ENCODE peak calls at places on chromosomes 16 and 17, in six cellular contexts. K, Q, C, F, O and V are unnamed samples.

GRCh38 chr17:64732336-64733006 is 70.4 kb upstream of the SMURF2 start:
- DNase-seq in K (peak), Q (no peak), C (no peak), F (peak), O (no peak), V (no peak)

GRCh38 chr17:78086740-78087139 is 41.8 kb downstream of the TMC6 start:
- DNase-seq in K (no peak), Q (no peak), C (no peak), F (no peak), O (no peak), V (no peak)

GRCh38 chr17:19327039-19327776 is 35.3 kb downstream of the B9D1 start:
- DNase-seq in K (no peak), Q (no peak), C (no peak), F (no peak), O (no peak), V (no peak)

GRCh38 chr16:48359983-48360382 is 25.2 kb downstream of the SIAH1 start:
- DNase-seq in K (no peak), Q (no peak), C (no peak), F (no peak), O (no peak), V (no peak)

GRCh38 chr17:32445976-32446375 is 1.7 kb downstream of the PSMD11 start:
- DNase-seq in K (no peak), Q (no peak), C (no peak), F (no peak), O (no peak), V (no peak)

GRCh38 chr17:46962374-46962790 is 16.7 kb downstream of the RPRML start:
- DNase-seq in K (no peak), Q (no peak), C (no peak), F (no peak), O (no peak), V (no peak)

GRCh38 chr16:27449434-27450188 is 47.6 kb downstream of the IL21R start:
- DNase-seq in K (no peak), Q (no peak), C (no peak), F (no peak), O (no peak), V (no peak)

GRCh38 chr16:53695070-53695469 is 8.6 kb downstream of the RPGRIP1L start:
- DNase-seq in K (no peak), Q (no peak), C (no peak), F (no peak), O (no peak), V (no peak)

GRCh38 chr17:55171634-55172328 is 93.0 kb upstream of the HLF start:
- DNase-seq in K (no peak), Q (no peak), C (no peak), F (no peak), O (no peak), V (no peak)

GRCh38 chr16:67260426-67261063 is 11.8 kb downstream of the SLC9A5 start:
- DNase-seq in K (peak), Q (peak), C (no peak), F (no peak), O (no peak), V (no peak)

GRCh38 chr17:8192070-8192815 is 2.3 kb upstream of the BORCS6 start:
- DNase-seq in K (peak), Q (peak), C (peak), F (peak), O (peak), V (peak)

GRCh38 chr16:9437115-9437514 is 345.7 kb downstream of the HAPSTR1 start:
- DNase-seq in K (peak), Q (peak), C (no peak), F (no peak), O (no peak), V (no peak)

GRCh38 chr17:13940858-13941665 is 128.2 kb upstream of the COX10 start:
- DNase-seq in K (no peak), Q (no peak), C (no peak), F (no peak), O (no peak), V (no peak)

GRCh38 chr16:9297437-9298113 is 206.1 kb downstream of the HAPSTR1 start:
- DNase-seq in K (peak), Q (peak), C (peak), F (peak), O (no peak), V (peak)

GRCh38 chr17:53932386-53932785 is 109.7 kb downstream of the KIF2B start:
- DNase-seq in K (no peak), Q (no peak), C (no peak), F (no peak), O (no peak), V (no peak)

GRCh38 chr17:80872999-80873951 is 118.4 kb upstream of the CHMP6 start:
- DNase-seq in K (no peak), Q (peak), C (peak), F (peak), O (no peak), V (no peak)

GRCh38 chr17:47066095-47066494 is 87.0 kb upstream of the RPRML start:
- DNase-seq in K (no peak), Q (peak), C (no peak), F (no peak), O (no peak), V (no peak)

GRCh38 chr17:39485555-39485954 is 24.3 kb downstream of the CDK12 start:
- DNase-seq in K (no peak), Q (no peak), C (no peak), F (no peak), O (no peak), V (no peak)

GRCh38 chr16:66271074-66272060 is 95.1 kb upstream of the CDH5 start:
- DNase-seq in K (no peak), Q (no peak), C (no peak), F (no peak), O (no peak), V (no peak)

GRCh38 chr17:33218657-33219298 is 74.3 kb downstream of the ASIC2 start:
- DNase-seq in K (no peak), Q (no peak), C (no peak), F (no peak), O (no peak), V (no peak)

DNA sequence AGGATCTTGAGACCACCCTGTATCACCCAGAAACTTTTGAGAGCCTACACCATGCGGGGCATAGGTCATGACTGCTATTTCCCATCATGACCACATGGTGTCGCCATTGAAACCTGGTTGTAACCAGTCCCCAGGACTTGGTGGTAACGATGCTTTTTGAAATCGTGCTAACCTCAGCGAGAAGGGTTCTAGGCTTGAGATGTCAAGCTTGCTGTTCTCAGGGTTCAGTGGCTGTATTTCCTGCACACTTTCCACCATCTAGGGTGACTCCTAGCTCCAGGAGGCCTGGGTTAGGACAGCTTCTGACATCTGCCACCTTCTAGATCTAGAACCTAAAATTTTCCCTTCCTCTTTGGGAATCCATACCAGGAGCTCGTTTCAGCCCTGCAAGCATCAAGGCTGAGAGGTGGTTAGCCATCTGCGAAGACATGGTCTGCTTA is 13.0 kb upstream of the SPNS3 start:
- DNase-seq in K (peak), Q (peak), C (peak), F (peak), O (peak), V (peak)
- TF ChIP-seq CTCF in K (peak), Q (peak), C (peak), F (peak), O (peak), V (peak)

DNA sequence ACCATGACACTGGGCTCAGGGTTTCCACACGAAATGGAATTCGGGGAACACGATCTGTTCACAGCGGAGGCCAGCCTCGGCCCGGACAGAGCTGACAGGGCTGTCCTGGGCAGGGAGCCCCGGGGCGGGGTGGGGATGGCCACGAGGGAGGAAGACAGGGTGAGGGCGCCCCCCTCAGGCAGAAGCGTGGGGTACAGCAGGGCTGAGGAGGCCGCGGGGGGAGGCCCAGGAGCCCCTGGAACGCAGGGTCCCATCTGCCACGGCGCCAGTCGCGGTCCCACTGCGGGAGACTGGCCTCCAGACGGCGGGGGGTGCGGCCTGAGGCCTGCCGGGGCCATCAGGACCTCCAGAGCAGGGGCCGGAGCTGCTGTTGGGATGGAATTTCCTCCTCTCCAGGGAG is 75.9 kb downstream of the LMF1 start:
- DNase-seq in K (no peak), Q (no peak), C (no peak), F (no peak), O (no peak), V (no peak)
- TF ChIP-seq CTCF in K (peak), Q (peak), C (peak), F (no peak), O (no peak), V (no peak)

DNA sequence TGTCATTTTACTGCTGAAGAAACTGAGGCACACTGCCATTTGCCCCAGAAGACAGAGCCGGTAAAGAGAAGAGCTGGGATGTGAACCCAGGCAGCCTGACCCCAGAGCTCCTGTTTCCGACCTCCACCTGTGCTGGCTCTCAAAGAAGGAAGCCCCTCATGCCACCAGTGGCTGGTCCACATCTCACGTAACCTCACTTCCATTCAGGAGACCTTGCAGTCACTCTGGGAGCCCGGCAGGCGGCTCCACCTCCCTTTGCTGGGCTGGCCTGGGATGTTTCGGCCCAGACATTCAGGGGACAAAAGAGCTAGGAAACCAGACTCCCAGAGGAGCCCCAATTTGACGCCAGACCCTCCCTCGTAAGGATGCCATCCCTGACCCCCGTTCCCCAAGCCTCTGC is 2.9 kb downstream of the TAF1C start:
- DNase-seq in K (no peak), Q (no peak), C (no peak), F (no peak), O (no peak), V (no peak)
- TF ChIP-seq CTCF in K (no peak), Q (peak), C (no peak), F (peak), O (no peak), V (no peak)

GRCh38 chr17:42880776-42881175 is 19.8 kb upstream of the G6PC1 start:
- DNase-seq in K (no peak), Q (no peak), C (no peak), F (no peak), O (no peak), V (no peak)

GRCh38 chr17:42878924-42879595 is 21.5 kb upstream of the G6PC1 start:
- DNase-seq in K (no peak), Q (no peak), C (no peak), F (no peak), O (no peak), V (no peak)

GRCh38 chr17:42879596-42879985 is 21.0 kb upstream of the G6PC1 start:
- DNase-seq in K (no peak), Q (no peak), C (no peak), F (no peak), O (no peak), V (no peak)

GRCh38 chr17:42877037-42877436 is 23.6 kb upstream of the G6PC1 start:
- DNase-seq in K (no peak), Q (no peak), C (no peak), F (no peak), O (no peak), V (no peak)

GRCh38 chr17:42878123-42878880 is 22.3 kb upstream of the G6PC1 start:
- DNase-seq in K (peak), Q (peak), C (no peak), F (no peak), O (no peak), V (no peak)
- TF ChIP-seq CTCF in K (peak), Q (no peak), C (no peak), F (no peak), O (no peak), V (no peak)

DNA sequence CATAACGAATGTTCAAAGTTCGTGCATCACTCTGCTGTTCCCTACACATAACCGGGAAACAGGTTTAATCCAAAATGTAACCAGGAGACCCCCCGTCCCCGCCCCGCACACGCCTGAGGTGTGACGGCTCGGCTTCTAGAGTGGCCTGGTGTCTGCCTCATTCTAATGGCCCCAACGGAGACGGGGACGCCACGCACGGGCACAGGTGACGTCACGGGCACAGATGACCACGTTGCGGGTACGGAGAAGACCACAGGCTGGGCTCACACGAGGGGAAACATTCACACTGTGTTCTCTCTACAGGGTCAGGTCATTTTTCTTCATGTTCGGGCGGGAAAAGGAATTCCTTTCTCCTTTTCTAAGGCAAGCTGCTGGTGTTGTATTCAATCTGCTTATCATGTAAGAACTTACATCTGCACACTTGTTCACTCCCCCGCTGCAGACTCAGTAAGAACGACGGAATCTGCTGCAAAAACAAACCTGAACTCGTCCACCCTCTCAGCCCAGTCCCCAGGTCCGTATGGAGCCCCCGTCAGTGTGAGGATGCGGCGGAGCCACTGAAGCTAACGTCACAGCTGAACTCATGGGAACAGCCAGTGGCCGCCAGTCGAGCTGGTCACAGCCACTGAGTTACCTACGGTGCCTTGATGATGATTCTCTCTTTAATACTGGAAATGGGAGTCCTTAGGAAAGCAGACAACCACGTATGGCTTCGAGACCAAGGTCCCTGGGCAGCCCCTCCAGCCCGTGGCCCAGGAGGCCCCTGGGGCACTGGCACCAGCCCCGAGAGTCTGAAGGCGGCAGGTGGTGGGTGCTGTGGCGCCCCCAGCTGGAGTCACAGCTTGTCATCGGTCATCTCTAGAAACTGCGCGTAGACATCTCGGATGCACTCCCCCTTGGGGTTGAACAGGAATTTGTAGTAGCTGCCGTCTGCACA is 32.9 kb downstream of the WDR45B start:
- DNase-seq in K (peak), Q (peak), C (no peak), F (no peak), O (no peak), V (peak)
- TF ChIP-seq CTCF in K (peak), Q (peak), C (no peak), F (no peak), O (peak), V (no peak)

GRCh38 chr16:29873319-29873718 is 10.3 kb upstream of the CDIPT start:
- DNase-seq in K (no peak), Q (no peak), C (no peak), F (no peak), O (no peak), V (no peak)
- TF ChIP-seq CTCF in K (no peak), Q (no peak), C (no peak), F (no peak), O (no peak), V (no peak)

GRCh38 chr16:56332464-56333079 is 92.8 kb downstream of the AMFR start:
- DNase-seq in K (peak), Q (peak), C (peak), F (peak), O (peak), V (peak)
- TF ChIP-seq CTCF in K (peak), Q (peak), C (peak), F (peak), O (peak), V (no peak)

GRCh38 chr17:10768766-10769383 is 35.0 kb downstream of the TMEM238L start:
- DNase-seq in K (no peak), Q (no peak), C (no peak), F (no peak), O (no peak), V (no peak)
- TF ChIP-seq CTCF in K (no peak), Q (no peak), C (no peak), F (no peak), O (no peak), V (no peak)

DNA sequence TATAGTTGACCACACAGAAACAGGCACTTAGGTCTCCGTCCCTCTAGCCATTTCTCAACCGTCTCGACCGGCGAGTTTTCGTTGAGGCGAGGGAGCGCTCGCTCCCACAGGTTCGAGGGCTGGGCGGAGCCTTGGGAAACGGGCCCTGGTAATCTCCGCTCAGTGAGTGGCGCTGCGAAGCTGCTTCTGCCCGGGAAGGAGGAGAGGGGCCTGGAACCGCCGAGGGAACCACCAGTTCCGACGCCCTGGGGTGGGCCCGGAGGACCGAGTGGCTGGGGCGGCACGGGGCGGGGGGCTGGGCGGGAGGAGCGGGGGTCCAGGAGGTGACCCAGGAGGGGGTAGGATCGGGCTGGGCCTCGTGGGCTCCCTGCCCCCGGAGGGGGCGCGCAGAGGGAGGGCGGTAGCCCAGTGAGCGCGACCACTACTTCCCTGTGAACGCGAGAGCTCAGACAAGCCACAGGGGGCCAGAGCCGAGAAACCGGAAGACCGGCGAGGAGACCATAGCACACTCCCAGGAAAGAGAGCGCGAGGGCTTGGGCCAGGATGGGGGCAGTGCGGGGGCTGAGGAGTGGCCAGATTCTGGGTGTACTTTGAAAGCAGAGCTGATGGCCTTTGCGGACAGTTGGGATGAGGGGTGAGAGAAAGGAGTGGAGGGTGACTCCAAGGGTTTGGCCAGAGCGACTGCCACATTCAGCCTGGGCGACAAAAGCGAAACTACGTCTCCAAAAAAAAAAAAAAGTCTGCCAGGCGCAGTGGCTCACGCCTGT is 29.9 kb upstream of the ARL4D start:
- DNase-seq in K (peak), Q (peak), C (peak), F (peak), O (peak), V (peak)
- TF ChIP-seq CTCF in K (peak), Q (no peak), C (no peak), F (peak), O (no peak), V (no peak)

DNA sequence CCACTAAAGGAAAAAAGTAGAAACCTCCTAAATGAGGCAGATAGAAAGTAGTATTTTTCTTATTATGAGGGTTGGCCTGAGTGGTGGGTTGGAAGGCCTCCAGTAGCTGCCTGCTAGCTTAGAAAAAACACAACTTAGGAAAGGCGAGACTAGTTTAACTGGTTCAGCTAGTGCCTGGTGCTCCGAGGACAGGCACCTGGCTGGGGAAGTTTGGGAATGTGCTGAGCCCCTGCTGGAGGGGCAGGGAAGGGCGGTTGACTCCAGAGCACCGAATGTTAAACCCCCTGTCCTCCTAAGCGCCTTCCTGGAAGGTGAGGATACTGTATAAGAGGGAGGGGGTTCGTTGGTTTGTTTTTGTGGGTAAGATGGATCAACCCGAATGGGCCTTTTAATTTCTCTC is 19.9 kb downstream of the LDHD start:
- DNase-seq in K (no peak), Q (peak), C (no peak), F (no peak), O (no peak), V (no peak)
- TF ChIP-seq CTCF in K (no peak), Q (peak), C (peak), F (no peak), O (peak), V (peak)